ENCODE peak calls at places on chromosomes 4 and X, in six cellular contexts. N, G, E, O, F and D are unnamed samples.

GRCh38 chr4:61540944-61541343 is 340.8 kb downstream of the ADGRL3 start:
- DNase-seq in N (no peak), F (no peak), O (peak; percentile 17), E (no peak), G (no peak), D (no peak)

GRCh38 chr4:2042207-2042946 is 16.8 kb upstream of the NAT8L start:
- DNase-seq in E (peak; percentile 71), N (no peak), O (no peak), G (no peak), F (no peak), D (no peak)

GRCh38 chr4:83873996-83874395 is 338.1 kb downstream of the GPAT3 start:
- DNase-seq in O (no peak), N (no peak), F (no peak), G (no peak), E (no peak), D (no peak)

GRCh38 chr4:87530868-87531267 is 1.7 kb upstream of the SPARCL1 start:
- DNase-seq in N (no peak), F (no peak), O (no peak), G (peak; percentile 84), E (no peak), D (no peak)

GRCh38 chr4:113540859-113541258 is 220.7 kb downstream of the CAMK2D start:
- DNase-seq in G (peak; percentile 28), E (no peak), N (no peak), F (no peak), O (no peak), D (no peak)

GRCh38 chr4:85783483-85783882 is 308.5 kb downstream of the ARHGAP24 start:
- DNase-seq in G (peak; percentile 95), E (no peak), N (no peak), F (no peak), O (no peak), D (no peak)

GRCh38 chr4:168868044-168868855 is 141.8 kb downstream of the CBR4 start:
- DNase-seq in E (no peak), N (no peak), G (peak; percentile 86), O (no peak), F (peak; percentile 81), D (peak; percentile 25)

GRCh38 chrX:96576358-96576757 is 108.3 kb upstream of the DIAPH2 start:
- DNase-seq in O (no peak), G (no peak), E (no peak), N (no peak), F (no peak), D (no peak)

GRCh38 chrX:37993857-37994619 is 12.3 kb upstream of the SYTL5 start:
- DNase-seq in F (no peak), G (no peak), O (peak; percentile 49), E (no peak), N (no peak), D (no peak)

GRCh38 chr4:107069049-107069448 is 32.9 kb upstream of the DKK2 start:
- DNase-seq in O (no peak), F (peak; percentile 85), N (no peak), E (peak; percentile 5), G (peak; percentile 40), D (no peak)

GRCh38 chr4:47954245-47954644 is 39.9 kb upstream of the NFXL1 start:
- DNase-seq in F (no peak), E (no peak), G (no peak), O (no peak), N (no peak), D (no peak)

GRCh38 chrX:50161143-50161542 is 39.7 kb downstream of the AKAP4 start:
- DNase-seq in O (no peak), N (no peak), F (peak; percentile 0), G (peak; percentile 4), E (no peak), D (no peak)

GRCh38 chr4:105527081-105527480 is 25.3 kb upstream of the ARHGEF38 start:
- DNase-seq in O (no peak), F (no peak), N (no peak), E (no peak), G (no peak), D (no peak)

GRCh38 chr4:73662709-73663546 is 42.7 kb upstream of the RASSF6 start:
- DNase-seq in N (no peak), G (peak; percentile 74), O (peak; percentile 89), E (peak; percentile 12), F (peak; percentile 59), D (no peak)

GRCh38 chr4:53553486-53554210 is 37.6 kb downstream of the LNX1 start:
- DNase-seq in E (no peak), O (no peak), N (no peak), F (no peak), G (no peak), D (no peak)

GRCh38 chr4:183255487-183255886 is 64.6 kb downstream of the CLDN22 start:
- DNase-seq in G (no peak), O (no peak), F (no peak), N (no peak), E (no peak), D (no peak)

GRCh38 chrX:80765226-80765625 is 44.5 kb downstream of the BRWD3 start:
- DNase-seq in F (peak; percentile 62), E (no peak), N (no peak), O (no peak), G (peak; percentile 86), D (no peak)

GRCh38 chr4:25654031-25654970 is 1.4 kb upstream of the SLC34A2 start:
- DNase-seq in N (no peak), G (no peak), O (no peak), F (no peak), E (no peak), D (no peak)

GRCh38 chr4:6461301-6462165 is 10.9 kb downstream of the PPP2R2C start:
- DNase-seq in G (no peak), N (no peak), E (no peak), O (no peak), F (no peak), D (no peak)

GRCh38 chrX:13428055-13428786 is 108.4 kb upstream of the ATXN3L start:
- DNase-seq in N (no peak), E (no peak), O (peak; percentile 44), G (peak; percentile 75), F (peak; percentile 55), D (peak; percentile 73)

GRCh38 chrX:103376118-103376978 is at the start of gene BEX3:
- DNase-seq in F (no peak), G (peak; percentile 41), N (peak; percentile 1), O (no peak), E (peak; percentile 64), D (peak; percentile 30)

GRCh38 chr4:128385683-128386304 is 98.2 kb upstream of the PGRMC2 start:
- DNase-seq in F (no peak), G (peak; percentile 81), N (no peak), E (no peak), O (no peak), D (peak; percentile 67)

GRCh38 chr4:186266699-186267467 is 894 bp downstream of the F11 start:
- DNase-seq in F (no peak), N (no peak), G (peak; percentile 35), E (no peak), O (no peak), D (no peak)

GRCh38 chr4:13483142-13484044 is 747 bp downstream of the RAB28 start:
- DNase-seq in O (peak; percentile 45), F (no peak), G (peak; percentile 72), N (peak; percentile 46), E (peak; percentile 16), D (peak; percentile 35)

GRCh38 chrX:47489507-47490275 is 6.7 kb upstream of the ZNF41 start:
- DNase-seq in G (no peak), E (no peak), F (no peak), N (no peak), O (no peak), D (no peak)

GRCh38 chr4:126007142-126007541 is 692.4 kb downstream of the FAT4 start:
- DNase-seq in N (no peak), O (no peak), F (no peak), G (no peak), E (no peak), D (no peak)

GRCh38 chr4:156725257-156725656 is 246.3 kb downstream of the PDGFC start:
- DNase-seq in E (no peak), F (no peak), N (peak; percentile 2), O (no peak), G (no peak), D (no peak)

GRCh38 chr4:38182334-38182998 is 222.3 kb downstream of the PTTG2 start:
- DNase-seq in E (no peak), F (no peak), G (no peak), N (no peak), O (no peak), D (no peak)

GRCh38 chr4:166622425-166622977 is 611.8 kb downstream of the SPOCK3 start:
- DNase-seq in N (no peak), G (no peak), O (no peak), E (no peak), F (no peak), D (peak; percentile 2)

GRCh38 chr4:87108142-87108546 is 112.3 kb downstream of the KLHL8 start:
- DNase-seq in O (no peak), F (peak; percentile 63), N (no peak), E (no peak), G (peak; percentile 86), D (peak; percentile 63)

GRCh38 chrX:68851082-68851481 is 22.3 kb downstream of the EFNB1 start:
- DNase-seq in N (no peak), O (no peak), G (no peak), F (no peak), E (no peak), D (no peak)

GRCh38 chr4:158814636-158815035 is 45.8 kb downstream of the FNIP2 start:
- DNase-seq in F (peak; percentile 69), E (no peak), N (no peak), O (no peak), G (peak; percentile 88), D (no peak)

GRCh38 chr4:23033796-23034195 is 341.1 kb downstream of the GBA3 start:
- DNase-seq in O (no peak), G (peak; percentile 87), F (no peak), N (no peak), E (no peak), D (no peak)

GRCh38 chr4:53963336-53963735 is 101.1 kb downstream of the CHIC2 start:
- DNase-seq in G (no peak), F (no peak), E (no peak), N (no peak), O (no peak), D (no peak)

GRCh38 chr4:87848622-87849351 is 16.0 kb downstream of the MEPE start:
- DNase-seq in N (peak; percentile 47), E (peak; percentile 45), O (peak; percentile 83), F (no peak), G (peak; percentile 72), D (no peak)

GRCh38 chrX:16594490-16594889 is 55.5 kb upstream of the S100G start:
- DNase-seq in N (no peak), O (no peak), G (no peak), E (no peak), F (no peak), D (no peak)

GRCh38 chrX:133374874-133375387 is 40.4 kb downstream of the GPC4 start:
- DNase-seq in G (no peak), O (no peak), N (no peak), F (no peak), E (no peak), D (no peak)

GRCh38 chrX:154351183-154352011 is 23.0 kb downstream of the FLNA start:
- DNase-seq in F (no peak), N (no peak), E (no peak), G (no peak), O (no peak), D (no peak)